ENCODE peak calls at places on chromosome 17, in eight cellular contexts. A is body of pancreas, E is fibroblast of mammary gland, M is fibroblast of lung, L is upper lobe of right lung, P is dorsolateral prefrontal cortex, O is lower leg skin, H is BE2C. J is an unnamed sample.

GRCh38 chr17:48878920-48879898 is 13.4 kb upstream of the ATP5MC1 start:
- DNase-seq in H (peak), L (no peak), A (peak), P (no peak), E (peak), O (peak), M (peak), J (peak)

GRCh38 chr17:48571826-48572417 is 6.2 kb downstream of the HOXB4 start:
- DNase-seq in A (no peak), L (no peak), P (no peak), E (no peak), M (no peak), O (no peak), H (no peak), J (no peak)

GRCh38 chr17:80612997-80613731 is 68.5 kb downstream of the RPTOR start:
- DNase-seq in L (no peak), O (no peak), E (no peak), A (no peak), M (no peak), H (no peak), P (no peak), J (no peak)

GRCh38 chr17:35727635-35728034 is 3.8 kb upstream of the RASL10B start:
- DNase-seq in L (no peak), A (no peak), E (no peak), P (no peak), M (no peak), H (no peak), O (no peak), J (no peak)

GRCh38 chr17:38898812-38899348 is 26.5 kb upstream of the LASP1NB start:
- DNase-seq in L (peak), O (no peak), E (peak), P (no peak), H (no peak), M (no peak), A (peak), J (no peak)

GRCh38 chr17:62617894-62618472 is 9.5 kb upstream of the MRC2 start:
- DNase-seq in H (no peak), L (no peak), P (no peak), O (no peak), A (no peak), E (peak), M (peak), J (no peak)

GRCh38 chr17:3610523-3610922 is 1.3 kb upstream of the TRPV1 start:
- DNase-seq in M (no peak), L (no peak), P (no peak), H (no peak), A (no peak), E (no peak), O (no peak), J (no peak)

GRCh38 chr17:77884967-77885641 is 73.4 kb upstream of the TNRC6C start:
- DNase-seq in M (no peak), O (no peak), E (no peak), H (peak), A (no peak), P (no peak), L (no peak), J (no peak)

GRCh38 chr17:67378444-67379250 is 1.6 kb downstream of the PITPNC1 start:
- DNase-seq in O (peak), E (peak), H (peak), P (peak), A (peak), L (peak), M (peak), J (peak)

GRCh38 chr17:245611-246010 is 64.2 kb upstream of the DOC2B start:
- DNase-seq in E (no peak), H (no peak), O (no peak), P (no peak), L (peak), M (no peak), A (no peak), J (no peak)

GRCh38 chr17:81884968-81885367 is 6.4 kb downstream of the ALYREF start:
- DNase-seq in E (no peak), L (no peak), O (no peak), H (no peak), A (no peak), P (no peak), M (no peak), J (no peak)

GRCh38 chr17:35373532-35373983 is at the start of gene SLFN11:
- DNase-seq in A (peak), H (no peak), L (peak), M (peak), E (peak), O (peak), P (peak), J (no peak)

GRCh38 chr17:42414782-42415409 is 8.2 kb downstream of the CAVIN1 start:
- DNase-seq in L (peak), A (no peak), O (no peak), E (no peak), M (no peak), P (no peak), H (no peak), J (no peak)

GRCh38 chr17:57284984-57285646 is 28.8 kb downstream of the MSI2 start:
- DNase-seq in O (no peak), P (no peak), L (no peak), H (no peak), M (no peak), A (no peak), E (no peak), J (no peak)

GRCh38 chr17:69501591-69502468 is 87.3 kb downstream of the MAP2K6 start:
- DNase-seq in E (peak), M (peak), P (peak), O (peak), H (no peak), L (no peak), A (peak), J (peak)

GRCh38 chr17:80422981-80423380 is 8.0 kb downstream of the ENDOV start:
- DNase-seq in O (no peak), E (no peak), M (no peak), L (no peak), H (no peak), A (no peak), P (no peak), J (no peak)

GRCh38 chr17:60618854-60619253 is 18.9 kb downstream of the PPM1D start:
- DNase-seq in H (no peak), O (no peak), M (no peak), A (no peak), E (no peak), L (no peak), P (no peak), J (no peak)

GRCh38 chr17:56694825-56695224 is 101.3 kb downstream of the NOG start:
- DNase-seq in M (no peak), E (peak), A (no peak), O (no peak), P (no peak), H (no peak), L (no peak), J (no peak)

GRCh38 chr17:77615672-77616242 is 342.7 kb upstream of the TNRC6C start:
- DNase-seq in P (no peak), L (no peak), A (no peak), O (no peak), M (no peak), H (no peak), E (no peak), J (no peak)

GRCh38 chr17:43905985-43906852 is 1.1 kb downstream of the MPP2 start:
- DNase-seq in P (peak), A (peak), L (peak), E (peak), H (peak), O (no peak), M (peak), J (no peak)

DNA sequence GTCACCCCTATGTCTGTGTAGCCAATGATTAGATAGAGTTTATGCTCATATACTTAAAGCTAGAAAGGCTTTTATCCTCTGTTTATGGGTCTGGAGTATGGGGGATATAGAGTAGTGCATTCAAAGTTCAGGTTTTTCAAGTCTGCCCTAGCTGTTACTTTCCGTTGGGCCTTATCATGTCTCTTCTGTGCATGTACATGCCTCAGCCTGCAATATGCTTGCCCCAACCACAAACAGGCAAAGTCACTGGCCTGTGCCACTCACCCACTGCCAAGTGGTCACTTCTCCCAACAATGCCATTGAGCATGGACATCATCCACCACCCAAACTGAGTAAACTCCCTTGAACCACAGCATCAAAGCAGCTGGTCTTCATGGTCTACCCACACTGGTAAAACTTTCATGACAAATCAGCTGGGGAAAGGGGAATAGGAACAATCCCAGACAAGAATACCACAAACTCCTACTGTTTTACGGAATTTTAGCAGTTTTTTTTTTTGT is 70.3 kb upstream of the C17orf78 start:
- DNase-seq in H (no peak), A (no peak), O (no peak), P (no peak), E (no peak), M (no peak), L (no peak), J (peak)
- TF ChIP-seq CTCF in H (no peak), A (no peak), O (no peak), P (no peak), E (no peak), M (no peak), L (no peak), J (no peak)

GRCh38 chr17:7352559-7352889 is 562 bp downstream of the KCTD11 start:
- DNase-seq in A (no peak), M (no peak), L (no peak), H (no peak), E (no peak), P (no peak), O (no peak), J (no peak)
- TF ChIP-seq CTCF in A (no peak), M (no peak), L (no peak), H (no peak), E (no peak), P (no peak), O (no peak), J (no peak)

GRCh38 chr17:14205380-14205779 is 31.3 kb downstream of the CDRT15 start:
- DNase-seq in H (no peak), A (no peak), L (no peak), O (no peak), E (no peak), P (no peak), M (no peak), J (no peak)
- TF ChIP-seq CTCF in H (no peak), A (no peak), L (no peak), O (no peak), E (no peak), P (no peak), M (no peak), J (no peak)

DNA sequence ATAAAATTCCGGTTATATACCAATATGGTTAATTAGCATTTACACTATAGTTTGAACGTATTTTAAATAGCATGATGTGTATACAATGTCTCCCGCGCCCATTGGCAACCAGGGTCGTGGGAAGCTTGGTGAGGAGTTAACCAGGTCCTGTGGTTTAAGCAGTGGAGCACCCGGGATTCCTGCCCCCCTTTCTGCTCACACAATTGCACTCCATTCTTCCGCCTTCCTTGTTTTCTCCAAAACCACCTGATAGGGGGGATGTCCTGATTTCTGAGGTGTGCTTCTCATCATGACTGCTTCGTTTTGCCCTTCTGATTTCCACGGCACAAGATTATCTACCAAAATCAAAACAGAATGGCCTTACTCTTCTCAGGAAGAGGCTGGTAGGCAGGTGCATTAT is 35.8 kb downstream of the WIPI1 start:
- DNase-seq in A (no peak), P (no peak), E (no peak), L (peak), M (no peak), H (no peak), O (no peak), J (no peak)
- TF ChIP-seq CTCF in A (no peak), P (no peak), E (no peak), L (no peak), M (no peak), H (no peak), O (no peak), J (no peak)

GRCh38 chr17:11981862-11982261 is 15.4 kb downstream of the ZNF18 start:
- DNase-seq in P (no peak), O (no peak), H (no peak), E (no peak), M (no peak), L (no peak), A (no peak), J (no peak)

GRCh38 chr17:11986179-11986938 is 10.9 kb downstream of the ZNF18 start:
- DNase-seq in A (peak), L (no peak), H (no peak), O (peak), M (no peak), P (no peak), E (peak), J (no peak)

GRCh38 chr17:11979795-11980194 is 17.5 kb downstream of the ZNF18 start:
- DNase-seq in H (no peak), A (no peak), E (no peak), O (no peak), M (no peak), L (no peak), P (no peak), J (no peak)

GRCh38 chr17:11980813-11981212 is 16.5 kb downstream of the ZNF18 start:
- DNase-seq in L (no peak), P (no peak), A (no peak), M (peak), H (no peak), E (peak), O (no peak), J (peak)
- TF ChIP-seq CTCF in L (no peak), P (no peak), A (no peak), M (peak), H (peak), E (peak), O (no peak), J (peak)

GRCh38 chr17:18184143-18185007 is 747 bp downstream of the ALKBH5 start:
- DNase-seq in P (peak), L (peak), H (peak), E (peak), A (peak), M (peak), O (peak), J (peak)

GRCh38 chr17:18185391-18185790 is 1.8 kb downstream of the ALKBH5 start:
- DNase-seq in P (no peak), O (no peak), A (peak), L (no peak), E (peak), H (no peak), M (peak), J (no peak)

GRCh38 chr17:18182190-18182977 is 1.2 kb upstream of the ALKBH5 start:
- DNase-seq in O (no peak), H (no peak), A (peak), E (no peak), P (no peak), M (no peak), L (no peak), J (no peak)

GRCh38 chr17:18182978-18183333 is 672 bp upstream of the ALKBH5 start:
- DNase-seq in E (no peak), L (peak), A (peak), M (no peak), H (peak), O (peak), P (peak), J (no peak)

GRCh38 chr17:18183334-18184142 is at the start of gene ALKBH5:
- DNase-seq in L (peak), M (peak), A (peak), H (peak), P (peak), E (peak), O (peak), J (peak)
- TF ChIP-seq CTCF in L (peak), M (peak), A (no peak), H (peak), P (no peak), E (peak), O (no peak), J (peak)

GRCh38 chr17:34178047-34178446 is 77.0 kb upstream of the CCL2 start:
- DNase-seq in O (no peak), H (no peak), L (no peak), M (no peak), E (no peak), P (no peak), A (no peak), J (no peak)
- TF ChIP-seq CTCF in O (no peak), H (no peak), L (no peak), M (no peak), E (peak), P (no peak), A (no peak), J (no peak)

GRCh38 chr17:28727727-28728363 is 743 bp upstream of the NEK8 start:
- DNase-seq in A (peak), O (peak), H (peak), M (no peak), L (peak), E (no peak), P (no peak), J (peak)
- TF ChIP-seq CTCF in A (peak), O (no peak), H (peak), M (peak), L (peak), E (peak), P (peak), J (no peak)

GRCh38 chr17:64214950-64215349 is 48.1 kb downstream of the TEX2 start:
- DNase-seq in E (peak), A (no peak), P (no peak), L (no peak), H (no peak), M (no peak), O (no peak), J (no peak)

GRCh38 chr17:64216385-64217248 is 46.4 kb downstream of the TEX2 start:
- DNase-seq in P (no peak), M (peak), E (peak), L (no peak), H (peak), O (no peak), A (peak), J (peak)

GRCh38 chr17:64216030-64216384 is 47.1 kb downstream of the TEX2 start:
- DNase-seq in E (peak), H (no peak), P (no peak), A (no peak), M (peak), L (no peak), O (no peak), J (no peak)

GRCh38 chr17:64212122-64212521 is 50.9 kb downstream of the TEX2 start:
- DNase-seq in H (no peak), P (no peak), L (no peak), A (no peak), E (peak), O (no peak), M (no peak), J (no peak)

GRCh38 chr17:64213995-64214507 is 49.0 kb downstream of the TEX2 start:
- DNase-seq in A (no peak), E (no peak), M (no peak), P (no peak), H (no peak), L (no peak), O (no peak), J (no peak)
- TF ChIP-seq CTCF in A (no peak), E (no peak), M (no peak), P (no peak), H (no peak), L (no peak), O (no peak), J (no peak)

DNA sequence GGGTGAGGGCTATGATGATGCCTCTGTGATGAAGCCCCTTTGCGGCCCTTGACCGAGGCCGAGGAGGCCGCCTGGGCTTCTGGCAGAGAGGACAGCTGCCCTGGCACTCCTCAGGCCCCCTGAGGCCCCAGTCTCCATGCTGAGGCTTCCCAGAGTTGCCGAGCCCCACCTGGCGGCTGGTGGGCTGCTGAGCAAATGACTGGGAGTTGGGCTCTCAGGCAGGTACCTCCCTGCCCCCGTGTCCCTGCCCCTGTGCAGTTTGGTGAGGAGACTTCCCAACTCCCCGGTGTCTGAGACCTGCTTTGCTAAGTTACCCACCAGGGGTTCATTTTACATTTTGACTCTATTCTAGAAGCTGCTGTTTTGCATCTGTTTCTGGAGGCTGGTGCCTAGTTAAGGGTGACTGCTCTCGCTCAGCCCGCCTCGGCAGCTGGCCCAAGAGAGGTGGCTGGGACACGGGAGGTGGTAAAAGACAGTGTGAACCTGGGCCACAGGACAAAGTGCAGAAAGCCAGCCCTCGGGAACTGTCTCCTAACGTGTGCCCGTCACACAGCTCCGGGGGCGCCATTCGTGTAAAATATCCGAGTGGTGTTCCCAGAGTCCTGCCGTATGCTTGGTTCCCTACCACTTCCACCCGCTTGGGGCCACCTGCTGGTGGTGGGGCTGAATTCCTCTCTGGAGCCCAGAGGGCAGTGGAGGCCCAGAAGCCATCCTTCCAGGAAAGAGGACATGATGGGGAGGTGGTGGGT is 134.5 kb downstream of the RAB11FIP4 start:
- DNase-seq in E (no peak), A (no peak), H (peak), L (no peak), M (no peak), O (no peak), P (peak), J (peak)
- TF ChIP-seq CTCF in E (peak), A (peak), H (peak), L (peak), M (peak), O (no peak), P (peak), J (peak)

J was measured in MCF 10A.